ENCODE peak calls at places on chromosome 3, in ten cellular contexts. I is KG1; J is astrocyte; P is HT1080; F is sigmoid colon; R is HCEC 1CT; Z is stimulated activated CD8-positive, alpha-beta memory T cell treated with anti-CD3 and anti-CD28 coated beads, Interleukin-7, amount 100 ng/mL, for 1 hour; M is pons; G is GM23248; S is endothelial cell. U is an unnamed sample.

GRCh38 chr3:61569856-61570255 is 8.5 kb downstream of the PTPRG start:
- DNase-seq in I (no peak), J (no peak), P (no peak), F (no peak), R (no peak), Z (no peak), M (no peak), G (no peak), S (no peak), U (no peak)

GRCh38 chr3:172557515-172558220 is 34.4 kb upstream of the TNFSF10 start:
- DNase-seq in I (no peak), J (peak), P (no peak), F (no peak), R (peak), Z (no peak), M (no peak), G (peak), S (no peak), U (no peak)

GRCh38 chr3:40337136-40338108 is 27.9 kb downstream of the EIF1B start:
- DNase-seq in I (no peak), J (no peak), P (peak), F (no peak), R (peak), Z (no peak), M (no peak), G (peak), S (no peak), U (no peak)

GRCh38 chr3:143216709-143217182 is 97.2 kb downstream of the CHST2 start:
- DNase-seq in I (no peak), J (no peak), P (no peak), F (no peak), R (no peak), Z (no peak), M (peak), G (no peak), S (no peak), U (no peak)

GRCh38 chr3:122786067-122786466 is 7.6 kb downstream of the HSPBAP1 start:
- DNase-seq in I (no peak), J (peak), P (peak), F (no peak), R (peak), Z (no peak), M (no peak), G (peak), S (no peak), U (peak)

GRCh38 chr3:31615071-31615875 is 82.5 kb downstream of the STT3B start:
- DNase-seq in I (no peak), J (no peak), P (no peak), F (no peak), R (no peak), Z (no peak), M (no peak), G (no peak), S (no peak), U (no peak)

GRCh38 chr3:10198761-10199688 is 34.3 kb downstream of the IRAK2 start:
- DNase-seq in I (peak), J (peak), P (peak), F (no peak), R (peak), Z (peak), M (peak), G (peak), S (no peak), U (peak)

GRCh38 chr3:126834596-126835471 is 130.8 kb downstream of the CHCHD6 start:
- DNase-seq in I (no peak), J (peak), P (no peak), F (peak), R (no peak), Z (no peak), M (no peak), G (no peak), S (no peak), U (peak)

GRCh38 chr3:124519844-124520243 is 210.4 kb upstream of the UMPS start:
- DNase-seq in I (no peak), J (no peak), P (no peak), F (no peak), R (no peak), Z (no peak), M (no peak), G (no peak), S (no peak), U (no peak)

GRCh38 chr3:7684193-7684592 is 817.4 kb upstream of the LMCD1 start:
- DNase-seq in I (no peak), J (no peak), P (no peak), F (no peak), R (no peak), Z (no peak), M (no peak), G (no peak), S (no peak), U (no peak)

GRCh38 chr3:46998121-46998851 is 18.8 kb downstream of the NBEAL2 start:
- DNase-seq in I (no peak), J (no peak), P (peak), F (no peak), R (peak), Z (peak), M (no peak), G (peak), S (peak), U (peak)

GRCh38 chr3:171788546-171789351 is 21.5 kb downstream of the PLD1 start:
- DNase-seq in I (no peak), J (peak), P (peak), F (no peak), R (peak), Z (no peak), M (peak), G (peak), S (no peak), U (peak)

GRCh38 chr3:40057077-40057476 is 247.7 kb downstream of the MYRIP start:
- DNase-seq in I (no peak), J (no peak), P (no peak), F (no peak), R (no peak), Z (no peak), M (no peak), G (peak), S (no peak), U (no peak)

GRCh38 chr3:52289747-52290595 is 2.3 kb downstream of the GLYCTK start:
- DNase-seq in I (no peak), J (no peak), P (no peak), F (peak), R (no peak), Z (no peak), M (no peak), G (no peak), S (no peak), U (no peak)

GRCh38 chr3:29557186-29557585 is 276.3 kb downstream of the RBMS3 start:
- DNase-seq in I (no peak), J (no peak), P (no peak), F (no peak), R (no peak), Z (no peak), M (no peak), G (no peak), S (no peak), U (no peak)

GRCh38 chr3:117035785-117036184 is 326.2 kb downstream of the TUSC7 start:
- DNase-seq in I (no peak), J (no peak), P (no peak), F (peak), R (no peak), Z (no peak), M (no peak), G (peak), S (no peak), U (peak)

GRCh38 chr3:124510290-124510689 is 220.0 kb upstream of the UMPS start:
- DNase-seq in I (no peak), J (peak), P (peak), F (no peak), R (peak), Z (no peak), M (no peak), G (peak), S (no peak), U (peak)

GRCh38 chr3:177516130-177517011 is 319.1 kb upstream of the TBL1XR1 start:
- DNase-seq in I (no peak), J (peak), P (peak), F (no peak), R (peak), Z (no peak), M (no peak), G (peak), S (no peak), U (peak)

GRCh38 chr3:73786346-73786807 is 161.6 kb upstream of the PDZRN3 start:
- DNase-seq in I (no peak), J (peak), P (peak), F (no peak), R (peak), Z (no peak), M (peak), G (peak), S (no peak), U (peak)

GRCh38 chr3:71583569-71584215 is at the start of gene FOXP1:
- DNase-seq in I (no peak), J (peak), P (peak), F (peak), R (peak), Z (no peak), M (peak), G (peak), S (peak), U (peak)

GRCh38 chr3:126129408-126129891 is 45.5 kb upstream of the SLC41A3 start:
- DNase-seq in I (no peak), J (no peak), P (peak), F (peak), R (peak), Z (no peak), M (no peak), G (peak), S (no peak), U (peak)

GRCh38 chr3:155194973-155195372 is 98.5 kb downstream of the STRIT1 start:
- DNase-seq in I (no peak), J (no peak), P (no peak), F (no peak), R (no peak), Z (no peak), M (no peak), G (no peak), S (no peak), U (no peak)